ENCODE peak calls at places on chromosomes 5 and 9, in ten cellular contexts. I is pancreas; Z is CD4-positive, alpha-beta T cell; N is PC-3; R is heart left ventricle; Q is upper lobe of right lung; F is activated CD8-positive, alpha-beta T cell treated with anti-CD3 and anti-CD28 coated beads, Interleukin-2, amount 10 ng/mL, durations not matched to agents 7 days and 5 days; U is sciatic nerve; E is Panc1; G is aorta. H is an unnamed sample.

GRCh38 chr5:140131967-140132409 is 6.3 kb downstream of the IGIP start:
- ATAC-seq in I (peak), R (no peak), Z (peak), N (peak), G (no peak), U (no peak), F (peak), Q (peak), E (peak), H (peak)

GRCh38 chr5:113250341-113250953 is 184.3 kb downstream of the TSSK1B start:
- ATAC-seq in Z (no peak), I (peak), Q (peak), G (peak), U (peak), F (no peak), N (no peak), R (peak), E (no peak), H (no peak)

GRCh38 chr5:97095318-97095732 is 47.1 kb downstream of the LIX1 start:
- ATAC-seq in F (no peak), N (no peak), G (no peak), Q (no peak), E (no peak), U (no peak), R (no peak), Z (no peak), I (no peak), H (no peak)

GRCh38 chr9:94135222-94135621 is 51.0 kb downstream of the PTPDC1 start:
- ATAC-seq in U (peak), R (peak), N (no peak), F (no peak), G (peak), Q (peak), E (no peak), I (no peak), Z (no peak), H (no peak)

GRCh38 chr5:76153271-76153670 is 70.1 kb downstream of the SV2C start:
- ATAC-seq in R (no peak), N (no peak), E (no peak), I (no peak), U (no peak), G (no peak), Q (no peak), F (no peak), Z (no peak), H (no peak)

GRCh38 chr9:104075801-104076753 is 18.0 kb upstream of the SMC2 start:
- ATAC-seq in I (no peak), Z (no peak), E (no peak), G (no peak), N (peak), U (no peak), F (no peak), R (no peak), Q (peak), H (peak)

GRCh38 chr9:33221568-33221884 is 18.4 kb upstream of the SPINK4 start:
- ATAC-seq in Z (no peak), Q (no peak), I (no peak), N (no peak), E (no peak), G (peak), R (no peak), F (no peak), U (peak), H (no peak)

GRCh38 chr9:27645166-27645840 is 72.0 kb upstream of the C9orf72 start:
- ATAC-seq in R (no peak), Z (no peak), I (no peak), N (no peak), U (no peak), G (no peak), Q (no peak), E (no peak), F (no peak), H (no peak)

GRCh38 chr5:142015781-142016533 is 3.1 kb upstream of the GNPDA1 start:
- ATAC-seq in I (peak), E (no peak), G (no peak), F (peak), Q (peak), U (no peak), N (peak), Z (peak), R (no peak), H (peak)

GRCh38 chr5:465591-466403 is 22.8 kb downstream of the EXOC3 start:
- ATAC-seq in U (no peak), R (no peak), E (no peak), Z (no peak), Q (peak), F (no peak), N (no peak), G (no peak), I (no peak), H (no peak)

GRCh38 chr5:106392766-106393165 is 1278.0 kb downstream of the EFNA5 start:
- ATAC-seq in G (no peak), N (peak), E (no peak), R (no peak), Z (no peak), U (no peak), F (no peak), I (no peak), Q (no peak), H (no peak)

GRCh38 chr5:43367453-43367852 is 44.7 kb downstream of the CCL28 start:
- ATAC-seq in I (no peak), F (no peak), R (no peak), G (no peak), N (no peak), U (no peak), Q (no peak), Z (no peak), E (no peak), H (no peak)

GRCh38 chr5:145778144-145778900 is 56.8 kb downstream of the PRELID2 start:
- ATAC-seq in U (no peak), Z (no peak), Q (no peak), R (no peak), F (no peak), G (no peak), N (no peak), I (no peak), E (peak), H (no peak)

GRCh38 chr9:121499427-121500164 is at the start of gene GGTA1:
- ATAC-seq in Q (peak), G (peak), I (peak), R (peak), F (peak), Z (no peak), E (peak), U (peak), N (peak), H (peak)

GRCh38 chr9:109315889-109316640 is 4.8 kb downstream of the EPB41L4B start:
- ATAC-seq in Q (peak), G (peak), I (peak), R (peak), U (peak), N (peak), E (peak), Z (no peak), F (no peak), H (peak)

GRCh38 chr5:31781772-31782171 is 142.8 kb downstream of the PDZD2 start:
- ATAC-seq in R (peak), F (no peak), Z (no peak), Q (no peak), U (no peak), I (no peak), G (no peak), N (no peak), E (no peak), H (no peak)

GRCh38 chr5:174608631-174609097 is 115.7 kb upstream of the MSX2 start:
- ATAC-seq in N (no peak), E (peak), I (peak), R (no peak), G (peak), U (peak), Q (peak), Z (no peak), F (no peak), H (peak)

GRCh38 chr5:148427370-148428042 is 43.7 kb downstream of the FBXO38 start:
- ATAC-seq in U (no peak), F (no peak), R (no peak), E (no peak), Z (no peak), N (no peak), Q (peak), I (no peak), G (no peak), H (no peak)

GRCh38 chr9:123267481-123268239 is 726 bp downstream of the STRBP start:
- ATAC-seq in N (no peak), U (no peak), Q (peak), R (no peak), F (no peak), I (no peak), G (peak), E (no peak), Z (no peak), H (peak)

GRCh38 chr5:132327278-132327959 is 33.2 kb downstream of the SLC22A4 start:
- ATAC-seq in Z (no peak), F (no peak), Q (no peak), N (no peak), E (no peak), U (peak), G (no peak), I (no peak), R (no peak), H (peak)

GRCh38 chr9:1018121-1018520 is 32.0 kb upstream of the DMRT2 start:
- ATAC-seq in I (peak), F (no peak), G (no peak), Z (no peak), U (peak), E (no peak), N (peak), R (no peak), Q (peak), H (peak)

GRCh38 chr9:33439731-33440130 is 7.7 kb downstream of the AQP3 start:
- ATAC-seq in Q (peak), R (no peak), E (no peak), G (no peak), I (peak), Z (no peak), N (peak), U (no peak), F (no peak), H (no peak)

GRCh38 chr5:169856571-169856970 is 123.7 kb downstream of the INSYN2B start:
- ATAC-seq in I (no peak), N (peak), Q (no peak), U (no peak), R (no peak), E (peak), Z (no peak), G (no peak), F (no peak), H (peak)

GRCh38 chr5:83974151-83974822 is 253.6 kb upstream of the HAPLN1 start:
- ATAC-seq in I (no peak), F (no peak), E (no peak), R (no peak), G (no peak), N (no peak), Z (no peak), Q (no peak), U (no peak), H (no peak)

GRCh38 chr5:62640437-62640836 is 61.8 kb downstream of the LRRC70 start:
- ATAC-seq in N (no peak), E (no peak), U (no peak), Z (no peak), I (no peak), Q (no peak), G (no peak), F (no peak), R (no peak), H (no peak)

GRCh38 chr9:130442746-130443455 is 1.9 kb upstream of the ASS1 start:
- ATAC-seq in E (no peak), F (no peak), N (no peak), Q (no peak), R (no peak), I (no peak), G (no peak), Z (no peak), U (no peak), H (no peak)

GRCh38 chr9:124810513-124811355 is 33.8 kb downstream of the OLFML2A start:
- ATAC-seq in R (no peak), U (peak), G (no peak), Q (peak), N (peak), I (peak), F (no peak), Z (no peak), E (peak), H (peak)

GRCh38 chr9:76451234-76451633 is 7.7 kb upstream of the GCNT1 start:
- ATAC-seq in Z (no peak), G (no peak), E (no peak), U (no peak), I (no peak), F (no peak), Q (no peak), N (no peak), R (no peak), H (no peak)

GRCh38 chr9:3650994-3651622 is 125.3 kb upstream of the RFX3 start:
- ATAC-seq in F (no peak), G (no peak), E (no peak), Z (no peak), R (no peak), N (no peak), I (no peak), U (no peak), Q (peak), H (no peak)

GRCh38 chr9:136190656-136191548 is 14.0 kb downstream of the LHX3 start:
- ATAC-seq in R (no peak), G (no peak), Q (no peak), I (no peak), F (no peak), Z (no peak), U (no peak), N (no peak), E (no peak), H (no peak)

GRCh38 chr5:162593881-162594280 is 526.3 kb downstream of the GABRG2 start:
- ATAC-seq in N (no peak), Q (no peak), U (no peak), Z (no peak), I (no peak), E (no peak), F (no peak), R (no peak), G (no peak), H (no peak)